ENCODE peak calls at places on chromosome 17, in ten cellular contexts. One of them, this sample, is unnamed.

GRCh38 chr17:73210002-73210678 is 17.3 kb downstream of the COG1 start:
- DNase-seq in activated CD4-positive, CD25-positive, alpha-beta regulatory T cell: no peak
- DNase-seq in transverse colon: no peak
- DNase-seq in stromal cell of bone marrow: no peak
- DNase-seq in Karpas-422: peak
- DNase-seq in effector memory CD4-positive, alpha-beta T cell: no peak
- DNase-seq in EL: peak
- DNase-seq in lower leg skin: no peak
- DNase-seq in astrocyte: no peak
- DNase-seq in GM12878: no peak
- DNase-seq in this sample: no peak

GRCh38 chr17:20919990-20920812 is 122.6 kb downstream of the USP22 start:
- DNase-seq in activated CD4-positive, CD25-positive, alpha-beta regulatory T cell: no peak
- DNase-seq in transverse colon: no peak
- DNase-seq in stromal cell of bone marrow: no peak
- DNase-seq in Karpas-422: no peak
- DNase-seq in effector memory CD4-positive, alpha-beta T cell: no peak
- DNase-seq in EL: no peak
- DNase-seq in lower leg skin: no peak
- DNase-seq in astrocyte: peak
- DNase-seq in GM12878: no peak
- DNase-seq in this sample: no peak

GRCh38 chr17:38598536-38598935 is 7.2 kb downstream of the SRCIN1 start:
- DNase-seq in activated CD4-positive, CD25-positive, alpha-beta regulatory T cell: no peak
- DNase-seq in transverse colon: peak
- DNase-seq in stromal cell of bone marrow: no peak
- DNase-seq in Karpas-422: peak
- DNase-seq in effector memory CD4-positive, alpha-beta T cell: no peak
- DNase-seq in EL: peak
- DNase-seq in lower leg skin: no peak
- DNase-seq in astrocyte: peak
- DNase-seq in GM12878: no peak
- DNase-seq in this sample: peak

GRCh38 chr17:44398692-44399691 is 9.5 kb upstream of the ITGA2B start:
- DNase-seq in activated CD4-positive, CD25-positive, alpha-beta regulatory T cell: no peak
- DNase-seq in transverse colon: no peak
- DNase-seq in stromal cell of bone marrow: no peak
- DNase-seq in Karpas-422: no peak
- DNase-seq in effector memory CD4-positive, alpha-beta T cell: no peak
- DNase-seq in EL: no peak
- DNase-seq in lower leg skin: no peak
- DNase-seq in astrocyte: peak
- DNase-seq in GM12878: no peak
- DNase-seq in this sample: no peak

GRCh38 chr17:50271173-50271750 is 3.0 kb upstream of the TMEM92 start:
- DNase-seq in activated CD4-positive, CD25-positive, alpha-beta regulatory T cell: no peak
- DNase-seq in transverse colon: no peak
- DNase-seq in stromal cell of bone marrow: no peak
- DNase-seq in Karpas-422: no peak
- DNase-seq in effector memory CD4-positive, alpha-beta T cell: no peak
- DNase-seq in EL: peak
- DNase-seq in lower leg skin: no peak
- DNase-seq in astrocyte: no peak
- DNase-seq in GM12878: no peak
- DNase-seq in this sample: no peak

GRCh38 chr17:45225051-45225700 is 3.5 kb downstream of the FMNL1 start:
- DNase-seq in activated CD4-positive, CD25-positive, alpha-beta regulatory T cell: no peak
- DNase-seq in transverse colon: no peak
- DNase-seq in stromal cell of bone marrow: no peak
- DNase-seq in Karpas-422: no peak
- DNase-seq in effector memory CD4-positive, alpha-beta T cell: peak
- DNase-seq in EL: peak
- DNase-seq in lower leg skin: no peak
- DNase-seq in astrocyte: no peak
- DNase-seq in GM12878: no peak
- DNase-seq in this sample: no peak

GRCh38 chr17:9646556-9646905 is 1.2 kb downstream of the USP43 start:
- DNase-seq in activated CD4-positive, CD25-positive, alpha-beta regulatory T cell: no peak
- DNase-seq in transverse colon: no peak
- DNase-seq in stromal cell of bone marrow: no peak
- DNase-seq in Karpas-422: no peak
- DNase-seq in effector memory CD4-positive, alpha-beta T cell: no peak
- DNase-seq in EL: peak
- DNase-seq in lower leg skin: no peak
- DNase-seq in astrocyte: no peak
- DNase-seq in GM12878: no peak
- DNase-seq in this sample: no peak

GRCh38 chr17:56727876-56728617 is 105.7 kb downstream of the C17orf67 start:
- DNase-seq in activated CD4-positive, CD25-positive, alpha-beta regulatory T cell: no peak
- DNase-seq in transverse colon: no peak
- DNase-seq in stromal cell of bone marrow: no peak
- DNase-seq in Karpas-422: no peak
- DNase-seq in effector memory CD4-positive, alpha-beta T cell: no peak
- DNase-seq in EL: no peak
- DNase-seq in lower leg skin: no peak
- DNase-seq in astrocyte: no peak
- DNase-seq in GM12878: no peak
- DNase-seq in this sample: no peak

GRCh38 chr17:78120971-78121800 is 7.4 kb downstream of the TMC6 start:
- DNase-seq in activated CD4-positive, CD25-positive, alpha-beta regulatory T cell: no peak
- DNase-seq in transverse colon: peak
- DNase-seq in stromal cell of bone marrow: no peak
- DNase-seq in Karpas-422: no peak
- DNase-seq in effector memory CD4-positive, alpha-beta T cell: peak
- DNase-seq in EL: no peak
- DNase-seq in lower leg skin: no peak
- DNase-seq in astrocyte: no peak
- DNase-seq in GM12878: no peak
- DNase-seq in this sample: no peak

GRCh38 chr17:1649844-1650409 is at the start of gene RILP:
- DNase-seq in activated CD4-positive, CD25-positive, alpha-beta regulatory T cell: no peak
- DNase-seq in transverse colon: peak
- DNase-seq in stromal cell of bone marrow: no peak
- DNase-seq in Karpas-422: peak
- DNase-seq in effector memory CD4-positive, alpha-beta T cell: no peak
- DNase-seq in EL: no peak
- DNase-seq in lower leg skin: peak
- DNase-seq in astrocyte: no peak
- DNase-seq in GM12878: no peak
- DNase-seq in this sample: no peak

GRCh38 chr17:40487371-40488020 is 13.9 kb downstream of the TNS4 start:
- DNase-seq in activated CD4-positive, CD25-positive, alpha-beta regulatory T cell: no peak
- DNase-seq in transverse colon: no peak
- DNase-seq in stromal cell of bone marrow: no peak
- DNase-seq in Karpas-422: no peak
- DNase-seq in effector memory CD4-positive, alpha-beta T cell: no peak
- DNase-seq in EL: no peak
- DNase-seq in lower leg skin: no peak
- DNase-seq in astrocyte: no peak
- DNase-seq in GM12878: no peak
- DNase-seq in this sample: no peak

This sample was measured in smooth muscle cell of the brain vasculature.